ENCODE peak calls at places on chromosomes 12 and 14, in nine cellular contexts. Q is adrenal gland, H is AG04449, J is tibial nerve, X is right cardiac atrium, D is right lobe of liver, C is IMR-90, V is neural progenitor cell, W is uterus. P is an unnamed sample.

GRCh38 chr14:79555429-79555828 is 655.9 kb downstream of the DIO2 start:
- DNase-seq in Q (no peak), H (no peak), J (no peak), X (no peak), D (no peak), C (no peak), V (no peak), W (no peak), P (no peak)

GRCh38 chr12:102118874-102119273 is 1.0 kb downstream of the NUP37 start:
- DNase-seq in Q (no peak), H (no peak), J (no peak), X (no peak), D (no peak), C (peak; percentile 33), V (no peak), W (no peak), P (no peak)

GRCh38 chr12:126897102-126897501 is 1369.9 kb upstream of the TMEM132C start:
- DNase-seq in Q (no peak), H (no peak), J (no peak), X (no peak), D (no peak), C (no peak), V (no peak), W (no peak), P (no peak)

GRCh38 chr12:4736048-4736447 is 15.8 kb downstream of the GALNT8 start:
- DNase-seq in Q (no peak), H (no peak), J (no peak), X (no peak), D (no peak), C (no peak), V (no peak), W (no peak), P (no peak)

GRCh38 chr14:24432259-24433131 is 2.7 kb downstream of the KHNYN start:
- DNase-seq in Q (no peak), H (no peak), J (no peak), X (no peak), D (peak; percentile 31), C (peak; percentile 26), V (no peak), W (no peak), P (no peak)

GRCh38 chr12:104866286-104866685 is 91.8 kb downstream of the SLC41A2 start:
- DNase-seq in Q (no peak), H (no peak), J (no peak), X (no peak), D (no peak), C (peak; percentile 70), V (no peak), W (no peak), P (no peak)

GRCh38 chr12:85448548-85449139 is 168.6 kb downstream of the ALX1 start:
- DNase-seq in Q (no peak), H (no peak), J (no peak), X (no peak), D (no peak), C (peak; percentile 9), V (no peak), W (no peak), P (no peak)

GRCh38 chr14:55097894-55098560 is 31.0 kb upstream of the LGALS3 start:
- DNase-seq in Q (no peak), H (no peak), J (no peak), X (no peak), D (peak; percentile 32), C (no peak), V (no peak), W (no peak), P (no peak)

GRCh38 chr12:94930216-94930654 is 73.3 kb downstream of the NDUFA12 start:
- DNase-seq in Q (no peak), H (no peak), J (no peak), X (no peak), D (no peak), C (no peak), V (no peak), W (no peak), P (no peak)

GRCh38 chr14:52640137-52640536 is 55.2 kb downstream of the ERO1A start:
- DNase-seq in Q (no peak), H (no peak), J (no peak), X (no peak), D (no peak), C (no peak), V (no peak), W (no peak), P (no peak)

GRCh38 chr12:45522227-45522626 is 207.3 kb upstream of the ARID2 start:
- DNase-seq in Q (no peak), H (no peak), J (no peak), X (no peak), D (no peak), C (no peak), V (no peak), W (no peak), P (no peak)

GRCh38 chr12:53505086-53505485 is 2.2 kb downstream of the NPFF start:
- DNase-seq in Q (peak; percentile 90), H (no peak), J (no peak), X (peak; percentile 45), D (no peak), C (peak; percentile 49), V (no peak), W (no peak), P (no peak)

GRCh38 chr14:101313268-101313667 is 248.0 kb upstream of the DIO3 start:
- DNase-seq in Q (no peak), H (no peak), J (no peak), X (no peak), D (no peak), C (no peak), V (peak; percentile 30), W (no peak), P (no peak)

GRCh38 chr12:62846506-62846905 is 88.4 kb downstream of the PPM1H start:
- DNase-seq in Q (no peak), H (peak; percentile 54), J (no peak), X (no peak), D (no peak), C (peak; percentile 60), V (no peak), W (no peak), P (no peak)

GRCh38 chr12:124637586-124637985 is 70.2 kb upstream of the NCOR2 start:
- DNase-seq in Q (peak; percentile 62), H (no peak), J (no peak), X (no peak), D (no peak), C (no peak), V (no peak), W (no peak), P (no peak)

DNA sequence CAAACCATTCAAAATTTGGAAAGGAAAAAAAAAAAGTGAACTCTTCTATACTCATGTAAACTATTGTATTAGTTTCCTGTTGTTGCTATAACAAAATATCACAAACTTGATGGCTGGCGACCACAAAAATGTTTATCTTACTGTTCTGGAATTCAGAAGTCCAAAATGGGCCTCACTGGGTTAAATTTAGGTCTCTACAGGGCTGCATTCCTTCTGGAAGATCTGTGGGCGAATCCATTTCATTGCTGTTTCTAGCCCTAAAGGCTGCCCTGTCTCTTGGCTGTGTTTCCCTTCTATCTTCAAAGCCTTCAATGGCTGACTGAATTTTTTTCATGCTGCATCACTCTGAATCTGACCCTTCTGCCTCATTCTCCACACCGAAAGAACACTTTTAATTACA is 105.1 kb upstream of the NAV3 start:
- DNase-seq in Q (no peak), H (peak; percentile 70), J (no peak), X (no peak), D (no peak), C (peak; percentile 67), V (no peak), W (no peak), P (no peak)
- H3K4me3 ChIP-seq in Q (no peak overlapping the region), H (no peak overlapping the region), J (no peak overlapping the region), X (no peak overlapping the region), D (no peak overlapping the region), C (no peak overlapping the region), V (no peak overlapping the region), W (no peak overlapping the region), P (no peak overlapping the region)

GRCh38 chr12:75390899-75391538 is at the start of gene GLIPR1L2:
- DNase-seq in Q (peak; percentile 96), H (peak; percentile 84), J (peak; percentile 85), X (peak; percentile 97), D (peak; percentile 95), C (peak; percentile 97), V (peak; percentile 97), W (peak; percentile 96), P (peak; percentile 98)

GRCh38 chr12:75390156-75390898 is 562 bp upstream of the GLIPR1L2 start:
- DNase-seq in Q (peak; percentile 8), H (no peak), J (no peak), X (no peak), D (no peak), C (no peak), V (no peak), W (no peak), P (no peak)

GRCh38 chr12:75389061-75389460 is 1.8 kb upstream of the GLIPR1L2 start:
- DNase-seq in Q (no peak), H (no peak), J (no peak), X (no peak), D (no peak), C (peak; percentile 40), V (no peak), W (no peak), P (no peak)

GRCh38 chr12:75389706-75390105 is 1.2 kb upstream of the GLIPR1L2 start:
- DNase-seq in Q (no peak), H (no peak), J (no peak), X (no peak), D (no peak), C (no peak), V (no peak), W (no peak), P (no peak)
- H3K4me3 ChIP-seq in Q (peak overlapping the region; percentile 26), H (no peak overlapping the region), J (peak overlapping the region; percentile 77), X (peak overlapping the region; percentile 65), D (no peak overlapping the region), C (no peak overlapping the region), V (peak overlapping the region; percentile 51), W (peak overlapping the region; percentile 51), P (no peak overlapping the region)

DNA sequence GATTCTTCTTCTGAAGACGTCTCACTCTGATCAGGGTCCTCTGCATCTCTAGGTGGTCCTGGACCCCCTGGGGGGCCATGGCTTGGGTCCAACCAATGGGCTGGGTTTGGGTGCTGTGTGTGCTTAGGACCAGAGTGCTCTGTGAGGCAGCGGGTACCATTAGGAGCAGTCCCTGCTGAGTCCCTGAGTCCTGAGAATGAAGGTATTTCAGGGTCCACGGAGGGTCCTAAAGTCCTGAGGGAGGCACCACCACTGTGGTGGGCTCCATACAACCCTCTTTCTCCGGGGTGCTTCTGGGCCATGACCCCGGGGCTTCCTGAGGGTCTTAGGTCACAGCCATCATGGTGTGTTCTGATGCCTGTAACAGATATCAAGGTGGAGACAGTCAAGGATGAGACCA is 1.0 kb downstream of the DNAJC14 start:
- DNase-seq in Q (no peak), H (no peak), J (no peak), X (no peak), D (no peak), C (no peak), V (no peak), W (no peak), P (no peak)
- H3K4me3 ChIP-seq in Q (no peak overlapping the region), H (peak overlapping the region; percentile 78), J (no peak overlapping the region), X (peak overlapping the region; percentile 56), D (peak overlapping the region; percentile 95), C (peak overlapping the region; percentile 78), V (peak overlapping the region; percentile 92), W (no peak overlapping the region), P (peak overlapping the region; percentile 83)

DNA sequence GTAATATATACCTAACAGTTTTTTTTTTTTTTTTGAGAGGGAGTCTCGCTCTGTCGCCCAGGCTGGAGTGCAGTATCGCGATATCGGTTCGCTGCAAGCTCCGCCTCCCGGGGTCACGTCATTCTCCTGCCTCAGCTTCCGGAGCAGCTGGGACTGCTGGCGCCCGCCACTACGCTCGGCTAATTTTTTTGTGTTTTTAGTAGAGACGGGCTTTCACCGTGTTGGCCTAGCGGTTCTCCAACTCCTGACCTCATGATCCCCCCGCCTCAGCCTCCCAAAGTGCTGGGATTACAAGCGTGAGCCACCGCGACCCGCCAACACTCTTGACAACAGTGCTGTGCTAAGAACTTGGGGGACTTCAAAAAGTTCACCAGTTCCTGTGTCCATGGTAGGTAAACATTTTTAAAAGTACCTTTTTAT is 63.5 kb downstream of the FOXG1 start:
- DNase-seq in Q (no peak), H (no peak), J (no peak), X (no peak), D (no peak), C (no peak), V (no peak), W (no peak), P (peak; percentile 42)
- H3K4me3 ChIP-seq in Q (no peak overlapping the region), H (no peak overlapping the region), J (no peak overlapping the region), X (no peak overlapping the region), D (peak overlapping the region; percentile 11), C (no peak overlapping the region), V (no peak overlapping the region), W (no peak overlapping the region), P (no peak overlapping the region)